ENCODE peak calls at places on chromosomes 1 and 21, in four cellular contexts. J, Z, S and R are unnamed samples.

GRCh38 chr1:221715321-221716169 is 26.3 kb downstream of the DUSP10 start:
- DNase-seq in Z (peak), J (no peak), S (no peak), R (peak)

GRCh38 chr1:17539202-17539525 is 334 bp upstream of the ARHGEF10L start:
- DNase-seq in S (no peak), Z (no peak), J (no peak), R (no peak)

GRCh38 chr1:197735461-197735860 is 39.8 kb downstream of the DENND1B start:
- DNase-seq in Z (no peak), J (no peak), S (no peak), R (no peak)

GRCh38 chr1:154962238-154962678 is 676 bp upstream of the PYGO2 start:
- DNase-seq in J (no peak), Z (peak), S (no peak), R (no peak)

GRCh38 chr1:197235355-197235754 is 32.7 kb upstream of the CRB1 start:
- DNase-seq in Z (no peak), J (no peak), S (no peak), R (no peak)

GRCh38 chr1:227792216-227793078 is 23.0 kb upstream of the PRSS38 start:
- DNase-seq in J (no peak), S (no peak), Z (no peak), R (no peak)

GRCh38 chr21:34807146-34807880 is 138.5 kb downstream of the CLIC6 start:
- DNase-seq in S (no peak), Z (peak), J (peak), R (no peak)

GRCh38 chr1:65813956-65814355 is 21.3 kb downstream of the PDE4B start:
- DNase-seq in Z (no peak), J (no peak), S (no peak), R (no peak)

GRCh38 chr1:71677541-71677940 is 596.7 kb upstream of the ZRANB2 start:
- DNase-seq in Z (no peak), S (no peak), J (no peak), R (no peak)

GRCh38 chr1:212219679-212220463 is 65.3 kb upstream of the PPP2R5A start:
- DNase-seq in Z (peak), S (no peak), J (no peak), R (no peak)

GRCh38 chr21:31517664-31518402 is 141.7 kb upstream of the SOD1 start:
- DNase-seq in Z (no peak), S (no peak), J (no peak), R (no peak)

GRCh38 chr1:54461731-54462596 is 55.8 kb upstream of the SSBP3 start:
- DNase-seq in Z (no peak), S (no peak), J (no peak), R (no peak)

GRCh38 chr1:245298781-245299180 is 144.0 kb downstream of the KIF26B start:
- DNase-seq in S (no peak), J (peak), Z (no peak), R (no peak)

GRCh38 chr1:10431065-10431730 is 965 bp downstream of the CENPS start:
- DNase-seq in S (no peak), J (no peak), Z (peak), R (peak)

GRCh38 chr1:53608676-53609075 is 130.3 kb downstream of the GLIS1 start:
- DNase-seq in Z (no peak), S (no peak), J (no peak), R (no peak)

GRCh38 chr1:51850420-51851297 is 27.9 kb downstream of the NRDC start:
- DNase-seq in J (no peak), S (no peak), Z (no peak), R (no peak)

GRCh38 chr1:3892748-3893147 is 7.3 kb downstream of the C1orf174 start:
- DNase-seq in Z (no peak), S (no peak), J (no peak), R (no peak)

GRCh38 chr1:41498809-41499208 is 14.3 kb upstream of the EDN2 start:
- DNase-seq in Z (no peak), S (no peak), J (peak), R (no peak)

GRCh38 chr1:82269466-82269865 is 468.7 kb downstream of the ADGRL2 start:
- DNase-seq in S (no peak), J (peak), Z (peak), R (no peak)

GRCh38 chr1:3890389-3891328 is 9.4 kb downstream of the C1orf174 start:
- DNase-seq in Z (no peak), S (no peak), J (no peak), R (no peak)

GRCh38 chr1:24868016-24868875 is 61.8 kb downstream of the RUNX3 start:
- DNase-seq in J (no peak), Z (no peak), S (no peak), R (no peak)

GRCh38 chr1:153619171-153619570 is 3.0 kb upstream of the S100A14 start:
- DNase-seq in Z (no peak), S (no peak), J (no peak), R (no peak)

GRCh38 chr21:34147835-34148804 is 74.7 kb downstream of the MRPS6 start:
- DNase-seq in Z (peak), J (peak), S (no peak), R (no peak)

GRCh38 chr21:34129971-34130597 is 56.7 kb downstream of the MRPS6 start:
- DNase-seq in S (no peak), Z (peak), J (peak), R (no peak)

GRCh38 chr1:41718444-41719028 is 200.2 kb downstream of the HIVEP3 start:
- DNase-seq in J (no peak), S (no peak), Z (no peak), R (no peak)

GRCh38 chr1:220892086-220892376 is 12.8 kb downstream of the HLX start:
- DNase-seq in Z (no peak), S (no peak), J (no peak), R (no peak)

GRCh38 chr1:226364129-226364899 is 43.6 kb downstream of the PARP1 start:
- DNase-seq in Z (peak), J (peak), S (no peak), R (no peak)

GRCh38 chr1:51236548-51237312 is 657 bp downstream of the RNF11 start:
- DNase-seq in J (peak), S (peak), Z (peak), R (no peak)

GRCh38 chr1:17355898-17356297 is 16.1 kb upstream of the PADI6 start:
- DNase-seq in S (no peak), Z (no peak), J (no peak), R (no peak)

GRCh38 chr1:86773331-86774288 is 69.2 kb downstream of the SH3GLB1 start:
- DNase-seq in J (no peak), S (no peak), Z (peak), R (no peak)

GRCh38 chr21:34715518-34715917 is 46.7 kb downstream of the CLIC6 start:
- DNase-seq in S (no peak), J (no peak), Z (no peak), R (no peak)

GRCh38 chr1:47521034-47521871 is 83.4 kb downstream of the FOXD2 start:
- DNase-seq in S (no peak), J (no peak), Z (no peak), R (no peak)

GRCh38 chr1:77539510-77540142 is 142.8 kb downstream of the ZZZ3 start:
- DNase-seq in S (no peak), J (peak), Z (peak), R (no peak)

GRCh38 chr1:4375812-4376211 is 278.6 kb upstream of the AJAP1 start:
- DNase-seq in Z (peak), S (no peak), J (no peak), R (no peak)

GRCh38 chr1:109298666-109299086 is 8.1 kb downstream of the MYBPHL start:
- DNase-seq in S (no peak), Z (peak), J (peak), R (no peak)

GRCh38 chr1:203077956-203078355 is 7.9 kb downstream of the MYOG start:
- DNase-seq in Z (no peak), S (no peak), J (no peak), R (no peak)

GRCh38 chr1:231828182-231828920 is 201.8 kb downstream of the DISC1 start:
- DNase-seq in S (no peak), J (peak), Z (peak), R (peak)

GRCh38 chr1:95650631-95651030 is 416.6 kb downstream of the RWDD3 start:
- DNase-seq in Z (no peak), S (no peak), J (no peak), R (no peak)

GRCh38 chr1:192104852-192105251 is 53.4 kb upstream of the RGS18 start:
- DNase-seq in S (no peak), Z (peak), J (peak), R (peak)

GRCh38 chr1:2523891-2524609 is 2.3 kb downstream of the PANK4 start:
- DNase-seq in Z (no peak), S (no peak), J (no peak), R (no peak)